ENCODE peak calls at places on chromosomes 3 and 15, in eight cellular contexts. U is osteocyte, J is lung, S is activated B cell treated with CpG ODN at 0.5 μM for 24 hours, F is cardiac fibroblast, N is fibroblast of pulmonary artery, X is upper lobe of right lung, T is omental fat pad. K is an unnamed sample.
A peak's percentile ranks its signal among the peaks of the same experiment; 100 is the strongest.

GRCh38 chr15:85947936-85948335 is 131.7 kb upstream of the AGBL1 start:
- DNase-seq in X (no peak), T (no peak), J (no peak), U (no peak), F (no peak), S (no peak), N (no peak), K (no peak)

GRCh38 chr15:81002254-81003022 is 1.7 kb downstream of the TLNRD1 start:
- DNase-seq in U (no peak), X (no peak), J (no peak), F (peak; percentile 28), N (peak; percentile 37), T (no peak), S (no peak), K (no peak)

GRCh38 chr15:96416218-96416933 is 85.9 kb downstream of the NR2F2 start:
- DNase-seq in N (no peak), T (no peak), J (no peak), U (no peak), X (no peak), S (no peak), F (no peak), K (no peak)

GRCh38 chr3:49466047-49466446 is 4.0 kb upstream of the DAG1 start:
- DNase-seq in J (no peak), S (no peak), T (no peak), F (no peak), N (no peak), X (no peak), U (no peak), K (no peak)

GRCh38 chr3:104825116-104825515 is 541.6 kb upstream of the ALCAM start:
- DNase-seq in X (no peak), S (no peak), T (no peak), F (no peak), N (no peak), U (no peak), J (no peak), K (no peak)

GRCh38 chr3:162122405-162122804 is 625.8 kb downstream of the OTOL1 start:
- DNase-seq in J (no peak), T (no peak), S (no peak), N (peak; percentile 56), U (no peak), F (peak; percentile 47), X (no peak), K (no peak)

GRCh38 chr15:40762919-40763800 is 708 bp upstream of the GCHFR start:
- DNase-seq in T (peak; percentile 76), F (peak; percentile 62), X (peak; percentile 90), U (no peak), J (peak; percentile 78), S (peak; percentile 34), N (peak; percentile 50), K (no peak)

GRCh38 chr15:74337607-74338211 is 29.7 kb downstream of the CYP11A1 start:
- DNase-seq in X (peak; percentile 26), T (no peak), S (no peak), U (no peak), F (no peak), J (no peak), N (no peak), K (no peak)

GRCh38 chr3:43190682-43191081 is 84.8 kb upstream of the POMGNT2 start:
- DNase-seq in T (no peak), F (peak; percentile 38), N (peak; percentile 64), U (no peak), X (no peak), S (no peak), J (no peak), K (no peak)

GRCh38 chr3:193132247-193132646 is 108.8 kb upstream of the PLAAT1 start:
- DNase-seq in J (no peak), U (no peak), X (no peak), N (no peak), T (no peak), F (no peak), S (no peak), K (no peak)

GRCh38 chr15:29651476-29652072 is 170.7 kb downstream of the TJP1 start:
- DNase-seq in T (no peak), X (no peak), S (no peak), J (no peak), U (peak; percentile 75), N (no peak), F (no peak), K (no peak)

GRCh38 chr3:108493862-108494261 is 16.5 kb downstream of the MYH15 start:
- DNase-seq in F (peak; percentile 8), U (no peak), T (no peak), N (no peak), J (no peak), S (no peak), X (no peak), K (no peak)

GRCh38 chr15:40204100-40204499 is 34.8 kb upstream of the PAK6 start:
- DNase-seq in J (no peak), S (no peak), U (no peak), X (no peak), N (no peak), F (no peak), T (no peak), K (no peak)

GRCh38 chr3:69197922-69198540 is 75.6 kb upstream of the LMOD3 start:
- DNase-seq in N (no peak), T (no peak), F (no peak), J (no peak), X (no peak), U (no peak), S (no peak), K (no peak)

GRCh38 chr3:3127432-3128010 is 781 bp downstream of the TRNT1 start:
- DNase-seq in S (no peak), T (no peak), U (no peak), X (no peak), N (no peak), J (no peak), F (no peak), K (no peak)

GRCh38 chr3:181868576-181868975 is 156.9 kb downstream of the SOX2 start:
- DNase-seq in T (no peak), N (no peak), S (no peak), U (no peak), F (no peak), X (no peak), J (no peak), K (no peak)

GRCh38 chr3:184523825-184524615 is 37.6 kb upstream of the EPHB3 start:
- DNase-seq in T (no peak), J (no peak), S (no peak), X (no peak), U (peak; percentile 8), N (peak; percentile 66), F (peak; percentile 65), K (no peak)

GRCh38 chr15:51737538-51738305 is at the start of gene LYSMD2:
- DNase-seq in T (no peak), J (peak; percentile 70), S (peak; percentile 75), F (peak; percentile 70), X (peak; percentile 92), U (peak; percentile 85), N (peak; percentile 50), K (no peak)

GRCh38 chr15:22259881-22260421 is 179.6 kb downstream of the OR4M2 start:
- DNase-seq in U (no peak), F (no peak), N (no peak), J (no peak), S (no peak), T (peak; percentile 6), X (no peak), K (no peak)

GRCh38 chr15:82823049-82823448 is 13.6 kb downstream of the WHAMM start:
- DNase-seq in U (no peak), T (no peak), X (no peak), S (no peak), N (no peak), J (no peak), F (no peak), K (no peak)

GRCh38 chr15:63909819-63910437 is 76.2 kb upstream of the HERC1 start:
- DNase-seq in T (no peak), J (no peak), X (no peak), S (no peak), N (peak; percentile 53), U (peak; percentile 90), F (peak; percentile 84), K (no peak)

GRCh38 chr3:41041899-41042298 is 157.4 kb upstream of the CTNNB1 start:
- DNase-seq in X (no peak), S (no peak), T (no peak), U (peak; percentile 30), J (no peak), N (no peak), F (no peak), K (no peak)

GRCh38 chr3:43695443-43695842 is 4.7 kb downstream of the ABHD5 start:
- DNase-seq in X (no peak), U (no peak), T (no peak), S (no peak), N (peak; percentile 88), J (no peak), F (peak; percentile 86), K (no peak)

GRCh38 chr3:129985113-129985512 is 10.6 kb downstream of the TRH start:
- DNase-seq in U (no peak), J (no peak), X (peak; percentile 34), S (no peak), F (no peak), N (no peak), T (no peak), K (no peak)

GRCh38 chr3:163951397-163951987 is 1126.8 kb downstream of the SI start:
- DNase-seq in S (no peak), X (no peak), J (no peak), N (no peak), T (no peak), F (no peak), U (no peak), K (no peak)
- TF ChIP-seq CTCF in S (no peak), X (peak; percentile 29), J (no peak), N (no peak), T (no peak), F (no peak), U (peak; percentile 59), K (peak; percentile 70)

DNA sequence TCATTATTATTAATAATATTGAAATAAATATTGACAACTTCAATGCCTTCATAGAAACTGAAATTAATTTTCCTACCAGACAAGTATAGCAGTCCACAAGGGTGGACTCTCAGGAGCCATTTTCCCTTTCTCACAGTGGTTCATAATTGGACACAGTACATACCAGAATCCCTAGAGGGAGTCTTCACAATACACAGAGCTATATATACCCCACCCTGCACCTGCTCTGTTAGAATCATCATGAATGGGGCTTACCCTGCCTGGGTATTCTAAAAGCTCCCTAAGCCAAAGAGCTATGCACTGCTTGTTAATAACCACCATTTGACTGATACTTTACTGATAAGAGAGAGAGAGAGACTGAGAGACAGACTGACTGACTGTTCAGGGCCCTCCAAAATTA is 134.9 kb downstream of the FEZF2 start:
- DNase-seq in F (no peak), N (no peak), T (no peak), S (no peak), U (no peak), X (no peak), J (no peak), K (no peak)
- TF ChIP-seq CTCF in F (no peak), N (no peak), T (no peak), S (no peak), U (no peak), X (no peak), J (no peak), K (no peak)

GRCh38 chr15:26037369-26037768 is 174.2 kb upstream of the ATP10A start:
- DNase-seq in S (no peak), T (no peak), F (no peak), U (no peak), X (no peak), N (no peak), J (no peak), K (no peak)
- TF ChIP-seq CTCF in S (no peak), T (no peak), F (no peak), U (peak; percentile 23), X (no peak), N (no peak), J (no peak), K (no peak)

GRCh38 chr15:69035205-69035917 is 20.9 kb downstream of the NOX5 start:
- DNase-seq in U (no peak), S (no peak), F (no peak), N (peak; percentile 26), T (no peak), X (no peak), J (no peak), K (no peak)
- TF ChIP-seq CTCF in U (peak; percentile 35), S (no peak), F (peak; percentile 35), N (peak; percentile 39), T (no peak), X (no peak), J (no peak), K (peak; percentile 47)